ENCODE peak calls at places on chromosomes 6 and 20, in seven cellular contexts. K is H9, P is IMR-90, C is mesendoderm, A is neuronal stem cell, B is H1, Z is trophoblast cell. E is an unnamed sample.

GRCh38 chr6:92559002-92559401 is 860.4 kb downstream of the EPHA7 start:
- DNase-seq in K (no peak), P (no peak), C (no peak), A (no peak), B (no peak), Z (no peak), E (peak; percentile 51)

GRCh38 chr6:56691201-56691595 is 48.5 kb upstream of the DST start:
- DNase-seq in K (no peak), P (no peak), C (no peak), A (no peak), B (no peak), Z (no peak), E (no peak)

GRCh38 chr20:62668441-62669027 is 26.2 kb downstream of the SLCO4A1 start:
- DNase-seq in K (peak; percentile 73), P (peak; percentile 74), C (peak; percentile 77), A (peak; percentile 70), B (peak; percentile 89), Z (peak; percentile 79), E (peak; percentile 79)

GRCh38 chr6:37222125-37222967 is 35.2 kb upstream of the TBC1D22B start:
- DNase-seq in K (peak; percentile 98), P (peak; percentile 83), C (peak; percentile 99), A (peak; percentile 87), B (peak; percentile 88), Z (peak; percentile 97), E (peak; percentile 90)

GRCh38 chr20:59322813-59323469 is 22.5 kb downstream of the EDN3 start:
- DNase-seq in K (no peak), P (no peak), C (no peak), A (no peak), B (no peak), Z (no peak), E (no peak)

GRCh38 chr6:32876603-32877002 is 22.6 kb downstream of the PSMB9 start:
- DNase-seq in K (no peak), P (no peak), C (no peak), A (no peak), B (no peak), Z (no peak), E (no peak)

GRCh38 chr6:21769405-21769851 is 175.9 kb downstream of the SOX4 start:
- DNase-seq in K (peak; percentile 62), P (peak; percentile 98), C (peak; percentile 97), A (peak; percentile 41), B (no peak), Z (no peak), E (peak; percentile 92)

GRCh38 chr6:26233608-26234420 is 131.2 kb upstream of the BTN3A2 start:
- DNase-seq in K (peak; percentile 64), P (peak; percentile 63), C (peak; percentile 91), A (no peak), B (no peak), Z (peak; percentile 77), E (peak; percentile 81)

GRCh38 chr6:115363379-115363778 is 697.3 kb downstream of the FRK start:
- DNase-seq in K (no peak), P (no peak), C (no peak), A (no peak), B (no peak), Z (no peak), E (no peak)

GRCh38 chr6:39819226-39819625 is 27.1 kb downstream of the DAAM2 start:
- DNase-seq in K (no peak), P (peak; percentile 37), C (no peak), A (no peak), B (no peak), Z (no peak), E (peak; percentile 47)

GRCh38 chr20:31607640-31608255 is 2.7 kb downstream of the ID1 start:
- DNase-seq in K (no peak), P (no peak), C (peak; percentile 65), A (no peak), B (no peak), Z (peak; percentile 54), E (no peak)

GRCh38 chr20:3696200-3696599 is 14.4 kb upstream of the ADAM33 start:
- DNase-seq in K (no peak), P (no peak), C (peak; percentile 40), A (no peak), B (no peak), Z (peak; percentile 21), E (no peak)

GRCh38 chr6:24900917-24901697 is 34.7 kb downstream of the RIPOR2 start:
- DNase-seq in K (no peak), P (no peak), C (no peak), A (no peak), B (no peak), Z (no peak), E (no peak)

GRCh38 chr20:22836877-22837276 is 198.2 kb upstream of the SSTR4 start:
- DNase-seq in K (no peak), P (no peak), C (no peak), A (no peak), B (no peak), Z (peak; percentile 12), E (peak; percentile 65)

GRCh38 chr6:41546866-41547798 is 951 bp downstream of the FOXP4 start:
- DNase-seq in K (no peak), P (peak; percentile 30), C (peak; percentile 75), A (peak; percentile 40), B (peak; percentile 70), Z (peak; percentile 80), E (peak; percentile 54)

GRCh38 chr20:61397146-61397545 is 145.1 kb downstream of the CDH4 start:
- DNase-seq in K (no peak), P (no peak), C (no peak), A (no peak), B (no peak), Z (no peak), E (no peak)

DNA sequence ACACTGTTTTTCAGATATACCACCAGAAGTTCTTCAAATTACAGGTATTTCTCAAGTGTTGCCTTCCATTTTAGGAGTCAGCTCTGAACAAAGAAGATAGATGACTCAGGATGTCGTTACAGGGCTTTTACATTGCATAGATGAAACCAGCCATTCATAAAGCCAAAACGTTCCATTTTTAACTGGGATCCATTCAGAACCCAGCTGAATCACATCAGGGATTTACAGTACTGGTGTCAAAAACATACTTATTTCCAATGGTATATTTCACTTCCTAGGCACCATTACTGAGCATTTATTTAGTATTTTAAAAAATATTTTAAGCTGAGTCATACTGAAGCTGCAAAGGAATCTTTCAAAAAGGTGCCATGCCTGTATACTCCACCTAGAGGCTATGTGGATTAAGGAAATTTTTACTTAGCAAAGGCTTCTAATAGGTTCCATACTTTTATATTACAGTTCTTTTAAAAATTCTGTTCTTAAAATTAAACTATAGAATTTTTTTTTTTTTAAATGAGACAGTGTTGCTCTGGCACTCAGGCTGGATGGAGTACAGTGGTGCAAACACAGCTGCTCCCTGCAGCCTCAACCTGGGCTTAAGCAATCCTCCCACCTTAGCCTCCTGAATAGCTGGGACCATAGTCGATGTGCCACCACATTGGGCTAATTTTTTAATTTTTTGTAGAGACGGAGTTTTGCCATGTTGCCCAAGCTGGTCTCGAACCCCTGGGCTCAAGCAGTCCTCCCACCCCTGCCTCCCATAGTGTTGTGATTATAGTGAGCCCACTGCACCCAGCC is 2.6 kb downstream of the ASF1A start:
- DNase-seq in K (no peak), P (peak; percentile 69), C (peak; percentile 80), A (no peak), B (no peak), Z (peak; percentile 66), E (peak; percentile 73)
- H3K4me1 ChIP-seq in K (peaks cover 3% of the 10 kb centered on the region), P (no peaks in the 10 kb centered on the region), C (peaks cover 5% of the 10 kb centered on the region), A (peaks cover 11% of the 10 kb centered on the region), B (peaks cover 6% of the 10 kb centered on the region), Z (peaks cover 3% of the 10 kb centered on the region), E (peaks cover 3% of the 10 kb centered on the region)

GRCh38 chr20:34887023-34887422 is 10.6 kb downstream of the ACSS2 start:
- DNase-seq in K (no peak), P (no peak), C (no peak), A (no peak), B (no peak), Z (no peak), E (no peak)
- H2AK5ac ChIP-seq in K (no peak overlapping the region), P (no peak overlapping the region), C (no peak overlapping the region), A (no peak overlapping the region), B (no peak overlapping the region), Z (no peak overlapping the region), E (no peak overlapping the region)

DNA sequence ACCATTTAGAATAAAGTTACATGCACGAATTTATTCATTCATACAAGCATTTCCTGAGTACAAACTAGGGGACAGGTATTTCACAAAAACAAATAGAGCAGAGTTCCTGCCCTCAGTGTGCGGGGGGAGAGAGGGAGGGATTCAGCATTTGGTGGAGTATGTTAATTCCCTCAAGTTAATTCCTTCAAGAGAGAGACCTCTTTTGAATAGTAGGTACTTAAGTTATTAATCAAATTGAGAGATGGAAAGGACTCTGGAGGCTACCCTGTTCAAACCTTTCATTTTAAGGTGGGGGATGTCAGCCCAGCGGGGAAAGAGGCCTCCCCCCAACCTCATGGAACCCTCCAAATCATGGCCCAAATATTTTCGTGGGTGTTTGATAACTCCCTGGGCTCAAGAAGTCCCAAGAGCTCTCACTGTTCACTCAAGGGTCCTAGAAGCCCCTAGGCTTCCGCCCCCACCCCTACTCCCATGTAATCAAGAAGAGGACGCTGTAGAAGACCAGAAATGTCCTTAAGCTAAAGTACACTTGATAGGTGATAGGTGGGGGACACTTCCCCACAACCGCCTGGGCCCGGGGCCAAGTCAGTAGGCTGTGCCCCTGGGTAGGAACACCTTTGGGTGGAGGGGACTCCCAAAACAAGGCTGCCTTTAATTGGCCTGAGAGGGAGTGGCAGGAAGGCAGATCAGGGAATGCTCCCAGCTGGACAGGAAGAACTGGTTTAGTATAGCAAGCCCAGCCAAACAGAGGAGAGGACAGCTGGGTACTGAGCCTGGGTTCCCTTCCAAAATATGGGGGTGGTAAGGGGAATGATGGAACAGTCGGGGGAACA is 2.9 kb downstream of the SDC4 start:
- DNase-seq in K (no peak), P (no peak), C (no peak), A (no peak), B (no peak), Z (peak; percentile 76), E (no peak)
- H3K4me1 ChIP-seq in K (peaks cover 32% of the 10 kb centered on the region), P (peaks cover 48% of the 10 kb centered on the region), C (peaks cover 50% of the 10 kb centered on the region), A (peaks cover 46% of the 10 kb centered on the region), B (peaks cover 55% of the 10 kb centered on the region), Z (peaks cover 62% of the 10 kb centered on the region), E (peaks cover 54% of the 10 kb centered on the region)

GRCh38 chr6:154611847-154612246 is 101.4 kb upstream of the CNKSR3 start:
- DNase-seq in K (no peak), P (no peak), C (no peak), A (no peak), B (no peak), Z (no peak), E (no peak)
- H2AK5ac ChIP-seq in K (no peak overlapping the region), P (no peak overlapping the region), C (no peak overlapping the region), A (no peak overlapping the region), B (no peak overlapping the region), Z (no peak overlapping the region), E (no peak overlapping the region)

GRCh38 chr20:8447262-8448120 is 315.4 kb downstream of the PLCB1 start:
- DNase-seq in K (no peak), P (no peak), C (no peak), A (no peak), B (no peak), Z (peak; percentile 74), E (no peak)
- H3K4me1 ChIP-seq in K (no peaks in the 10 kb centered on the region), P (no peaks in the 10 kb centered on the region), C (no peaks in the 10 kb centered on the region), A (no peaks in the 10 kb centered on the region), B (no peaks in the 10 kb centered on the region), Z (no peaks in the 10 kb centered on the region), E (no peaks in the 10 kb centered on the region)

GRCh38 chr20:56542489-56543020 is 9.5 kb downstream of the FAM209B start:
- DNase-seq in K (no peak), P (peak; percentile 3), C (no peak), A (no peak), B (no peak), Z (no peak), E (no peak)
- H2AK5ac ChIP-seq in K (no peak overlapping the region), P (no peak overlapping the region), C (no peak overlapping the region), A (no peak overlapping the region), B (no peak overlapping the region), Z (no peak overlapping the region), E (no peak overlapping the region)

GRCh38 chr6:87589693-87590416 is at the start of the genes ORC3 and RARS2:
- DNase-seq in K (peak; percentile 96), P (peak; percentile 92), C (peak; percentile 98), A (peak; percentile 93), B (peak; percentile 96), Z (peak; percentile 99), E (peak; percentile 96)
- H3K4me1 ChIP-seq in K (peaks cover 4% of the 10 kb centered on the region), P (peaks cover 2% of the 10 kb centered on the region), C (peaks cover 3% of the 10 kb centered on the region), A (peaks cover 6% of the 10 kb centered on the region), B (peaks cover 3% of the 10 kb centered on the region), Z (peaks cover 5% of the 10 kb centered on the region), E (peaks cover 6% of the 10 kb centered on the region)